ENCODE peak calls at places on chromosomes 11 and 22, in seven cellular contexts. M is SK-N-SH, L is H1, O is GM12878, E is HepG2, B is GM12892, J is K562. H is an unnamed sample.

GRCh38 chr11:96257036-96257435 is 86.0 kb downstream of the MAML2 start:
- DNase-seq in E (no peak), B (no peak), M (no peak), J (no peak), O (no peak), L (no peak), H (no peak)

GRCh38 chr11:11978792-11979486 is 29.5 kb downstream of the DKK3 start:
- DNase-seq in L (no peak), M (peak), B (no peak), J (no peak), O (no peak), E (no peak), H (no peak)

GRCh38 chr11:46248270-46249102 is 29.0 kb upstream of the CREB3L1 start:
- DNase-seq in J (peak), L (no peak), M (no peak), B (no peak), O (no peak), E (peak), H (no peak)

GRCh38 chr11:11149671-11150459 is 203.2 kb downstream of the CSNK2A3 start:
- DNase-seq in L (no peak), J (no peak), B (no peak), E (no peak), O (no peak), M (no peak), H (no peak)

GRCh38 chr22:17264321-17265052 is 45.3 kb upstream of the ADA2 start:
- DNase-seq in M (peak), L (no peak), J (no peak), O (no peak), B (no peak), E (no peak), H (no peak)

GRCh38 chr22:26168934-26169311 is 339 bp upstream of the SEZ6L start:
- DNase-seq in E (no peak), J (no peak), B (no peak), M (no peak), L (no peak), O (no peak), H (no peak)

GRCh38 chr11:70326365-70326803 is 55.9 kb downstream of the PPFIA1 start:
- DNase-seq in O (no peak), M (no peak), B (no peak), E (no peak), J (no peak), L (no peak), H (no peak)

GRCh38 chr11:73344191-73344607 is 32.0 kb upstream of the RELT start:
- DNase-seq in J (no peak), O (no peak), E (no peak), B (no peak), L (no peak), M (peak), H (no peak)

GRCh38 chr11:30485222-30485621 is 100.9 kb downstream of the MPPED2 start:
- DNase-seq in B (no peak), L (no peak), M (no peak), E (no peak), J (no peak), O (no peak), H (no peak)
- TF ChIP-seq TAF1 in B (no peak), L (no peak), M (no peak), E (no peak), J (no peak), O (no peak), H (no peak)

GRCh38 chr22:37001826-37002225 is 17.4 kb downstream of the TST start:
- DNase-seq in O (no peak), M (no peak), L (no peak), J (no peak), B (no peak), E (no peak), H (no peak)
- TF ChIP-seq TAF1 in O (no peak), M (no peak), L (no peak), J (no peak), B (no peak), E (no peak), H (no peak)

GRCh38 chr11:125591659-125592304 is 870 bp upstream of the STT3A start:
- DNase-seq in B (peak), M (peak), J (peak), O (no peak), E (peak), L (no peak), H (no peak)
- TF ChIP-seq TAF1 in B (no peak), M (peak), J (peak), O (no peak), E (no peak), L (peak), H (no peak)

GRCh38 chr11:111944139-111944538 is 7.0 kb downstream of the DIXDC1 start:
- DNase-seq in J (no peak), O (no peak), E (peak), M (no peak), B (no peak), L (no peak), H (no peak)

GRCh38 chr11:111947143-111947542 is 10.0 kb downstream of the DIXDC1 start:
- DNase-seq in J (no peak), B (no peak), E (no peak), M (no peak), O (no peak), L (no peak), H (no peak)

GRCh38 chr11:111944651-111945051 is 7.5 kb downstream of the DIXDC1 start:
- DNase-seq in L (no peak), J (no peak), M (no peak), O (no peak), B (no peak), E (no peak), H (no peak)

GRCh38 chr11:111946499-111946898 is 9.4 kb downstream of the DIXDC1 start:
- DNase-seq in J (no peak), B (no peak), M (no peak), O (no peak), E (no peak), L (no peak), H (no peak)

GRCh38 chr11:111945198-111945597 is 8.1 kb downstream of the DIXDC1 start:
- DNase-seq in L (no peak), E (no peak), O (no peak), M (no peak), J (no peak), B (no peak), H (no peak)
- TF ChIP-seq TAF1 in L (no peak), E (no peak), O (no peak), M (no peak), J (no peak), B (no peak), H (no peak)

DNA sequence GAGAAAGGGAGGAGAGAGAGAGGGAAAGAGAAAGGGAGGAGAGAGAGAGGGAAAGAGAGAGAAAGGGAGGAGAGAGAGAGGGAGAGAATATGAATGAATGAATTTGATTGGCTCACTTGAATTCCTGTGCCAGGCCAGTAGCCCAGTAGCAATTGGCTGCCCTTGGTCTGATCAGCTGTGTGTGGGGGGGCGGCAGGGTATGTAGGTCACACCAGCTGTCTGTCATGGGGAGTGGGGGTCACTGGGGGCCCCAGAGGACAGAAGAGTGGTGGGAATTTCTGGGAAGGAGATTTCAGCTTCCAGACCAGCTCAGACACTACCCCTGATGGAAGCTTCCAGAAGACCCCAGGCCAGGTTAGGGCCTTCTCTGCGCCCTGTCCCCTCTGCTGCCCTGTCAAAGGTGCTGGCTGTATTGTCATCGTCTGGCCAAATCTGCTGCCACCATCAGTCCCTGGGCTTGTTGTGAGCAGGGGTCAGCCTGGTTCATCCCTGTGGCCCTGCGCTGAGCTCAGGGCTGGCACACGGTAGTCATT is 21.1 kb downstream of the MPPED1 start:
- DNase-seq in M (no peak), O (no peak), E (no peak), L (no peak), B (no peak), J (no peak), H (no peak)
- TF ChIP-seq TAF1 in M (no peak), O (no peak), E (no peak), L (no peak), B (no peak), J (no peak), H (no peak)